ENCODE peak calls at places on chromosomes 3 and 15, in four cellular contexts. L is H1, I is GM12878, T is HCT116. K is an unnamed sample.

GRCh38 chr15:72313881-72314280 is 6.1 kb downstream of the CELF6 start:
- DNase-seq in L (peak), I (no peak), T (no peak), K (no peak)

GRCh38 chr3:42652251-42652610 is 1.3 kb upstream of the ZBTB47 start:
- DNase-seq in L (peak), I (no peak), T (no peak), K (no peak)

GRCh38 chr3:28308196-28308595 is 40.3 kb upstream of the ZCWPW2 start:
- DNase-seq in L (no peak), I (no peak), T (no peak), K (no peak)

GRCh38 chr15:32706704-32707103 is 11.1 kb upstream of the GREM1 start:
- DNase-seq in L (no peak), I (no peak), T (no peak), K (no peak)

GRCh38 chr15:48966595-48967301 is 3.0 kb upstream of the SHC4 start:
- DNase-seq in L (no peak), I (peak), T (no peak), K (no peak)

GRCh38 chr3:1195922-1196321 is 103.1 kb downstream of the CNTN6 start:
- DNase-seq in L (no peak), I (no peak), T (no peak), K (no peak)

GRCh38 chr3:4908066-4908768 is 71.0 kb upstream of the BHLHE40 start:
- DNase-seq in L (no peak), I (no peak), T (no peak), K (no peak)

GRCh38 chr3:30315452-30315851 is 290.9 kb upstream of the TGFBR2 start:
- DNase-seq in L (no peak), I (no peak), T (no peak), K (no peak)

GRCh38 chr3:40355410-40355809 is 31.6 kb upstream of the ENTPD3 start:
- DNase-seq in L (no peak), I (no peak), T (no peak), K (no peak)

GRCh38 chr3:192054881-192055280 is 593.9 kb downstream of the PYDC2 start:
- DNase-seq in L (no peak), I (no peak), T (no peak), K (no peak)

GRCh38 chr15:71256934-71257333 is 141.7 kb downstream of the THSD4 start:
- DNase-seq in L (no peak), I (no peak), T (no peak), K (no peak)

GRCh38 chr15:62985768-62986167 is 56.8 kb upstream of the TPM1 start:
- DNase-seq in L (no peak), I (no peak), T (no peak), K (no peak)

GRCh38 chr3:87206070-87206469 is 21.0 kb upstream of the CHMP2B start:
- DNase-seq in L (no peak), I (no peak), T (no peak), K (no peak)

GRCh38 chr3:151796105-151796705 is 17.7 kb upstream of the AADAC start:
- DNase-seq in L (no peak), I (no peak), T (no peak), K (no peak)

GRCh38 chr3:54547051-54547450 is 380.8 kb downstream of the LRTM1 start:
- DNase-seq in L (no peak), I (no peak), T (no peak), K (no peak)

GRCh38 chr3:54696313-54696712 is 231.5 kb downstream of the LRTM1 start:
- DNase-seq in L (no peak), I (no peak), T (no peak), K (no peak)

GRCh38 chr3:23258110-23258509 is 55.0 kb downstream of the UBE2E2 start:
- DNase-seq in L (no peak), I (no peak), T (no peak), K (no peak)

GRCh38 chr15:39194431-39194830 is 386.4 kb upstream of the THBS1 start:
- DNase-seq in L (no peak), I (no peak), T (no peak), K (no peak)

GRCh38 chr3:143207338-143207961 is 87.9 kb downstream of the CHST2 start:
- DNase-seq in L (no peak), I (peak), T (no peak), K (peak)

GRCh38 chr3:170081079-170081741 is 43.4 kb downstream of the GPR160 start:
- DNase-seq in L (no peak), I (no peak), T (no peak), K (no peak)

GRCh38 chr3:3172627-3173026 is 6.9 kb downstream of the CRBN start:
- DNase-seq in L (no peak), I (no peak), T (no peak), K (no peak)

GRCh38 chr15:71125831-71126453 is 10.7 kb downstream of the THSD4 start:
- DNase-seq in L (no peak), I (no peak), T (no peak), K (peak)

GRCh38 chr3:180447156-180447555 is 154.8 kb upstream of the TTC14 start:
- DNase-seq in L (no peak), I (no peak), T (no peak), K (no peak)

GRCh38 chr3:126487151-126487771 is 11.6 kb upstream of the ZXDC start:
- DNase-seq in L (no peak), I (no peak), T (no peak), K (peak)

GRCh38 chr3:24410861-24411260 is 83.8 kb downstream of the THRB start:
- DNase-seq in L (no peak), I (no peak), T (no peak), K (no peak)

GRCh38 chr3:15164356-15164755 is 41.7 kb upstream of the CAPN7 start:
- DNase-seq in L (no peak), I (no peak), T (no peak), K (no peak)

GRCh38 chr3:47857151-47857550 is 54.2 kb downstream of the DHX30 start:
- DNase-seq in L (no peak), I (no peak), T (no peak), K (no peak)

GRCh38 chr3:184777566-184778356 is 34.2 kb upstream of the VPS8 start:
- DNase-seq in L (peak), I (peak), T (peak), K (peak)

DNA sequence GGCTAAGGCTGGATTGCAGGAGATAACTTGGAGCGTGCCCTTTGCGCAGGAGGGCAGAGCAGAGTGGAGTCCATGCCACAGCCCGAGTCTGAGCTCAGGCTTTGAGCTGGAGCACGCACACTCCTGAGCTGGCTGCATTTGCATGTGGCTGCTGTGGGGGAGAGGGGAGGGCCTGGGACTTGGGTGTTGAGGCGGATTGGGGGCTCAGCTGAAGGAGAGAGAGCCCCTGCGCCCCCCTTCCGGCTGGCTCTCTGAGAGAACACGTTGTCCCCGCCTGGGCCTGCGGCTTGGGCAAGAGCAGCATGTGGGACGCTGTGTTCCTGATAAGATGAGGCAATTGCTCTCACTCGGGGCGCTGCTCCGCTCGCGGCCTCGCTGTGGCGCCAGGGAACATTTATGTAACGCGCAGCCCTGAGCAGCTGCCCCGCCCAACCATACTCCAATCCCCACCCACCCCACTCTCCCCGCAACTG is 39.1 kb downstream of the KLF13 start:
- DNase-seq in L (peak), I (no peak), T (no peak), K (peak)
- TF ChIP-seq EGR1 in L (no peak), I (no peak), T (no peak), K (no peak)

GRCh38 chr15:38054488-38054887 is 120.0 kb downstream of the TMCO5A start:
- DNase-seq in L (no peak), I (no peak), T (no peak), K (no peak)
- TF ChIP-seq EGR1 in L (no peak), I (no peak), T (no peak), K (no peak)

DNA sequence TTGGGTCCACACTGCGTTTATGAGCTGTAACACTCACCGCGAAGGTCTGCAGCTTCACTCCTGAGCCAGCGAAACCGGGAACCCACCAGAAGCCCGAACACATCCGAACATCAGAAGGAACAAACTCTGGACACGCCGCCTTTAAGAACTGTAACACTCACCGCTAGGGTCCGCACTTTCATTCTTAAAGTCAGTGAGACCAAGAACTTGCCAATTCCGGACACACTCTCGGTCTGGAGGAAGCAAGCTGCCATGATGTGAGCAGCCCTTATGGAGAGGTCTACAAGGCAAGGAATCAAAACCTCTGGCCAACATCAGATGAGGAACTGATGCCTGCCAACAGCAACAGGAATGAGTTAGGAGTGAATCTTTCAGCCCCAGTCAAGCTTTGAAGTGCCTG is 62.9 kb downstream of the SLC28A2 start:
- DNase-seq in L (no peak), I (no peak), T (no peak), K (peak)
- TF ChIP-seq EGR1 in L (no peak), I (no peak), T (no peak), K (no peak)

GRCh38 chr3:115708540-115708939 is 85.2 kb downstream of the GAP43 start:
- DNase-seq in L (no peak), I (no peak), T (no peak), K (no peak)

GRCh38 chr3:115706311-115706829 is 83.1 kb downstream of the GAP43 start:
- DNase-seq in L (no peak), I (no peak), T (no peak), K (no peak)

GRCh38 chr3:115710799-115711198 is 87.5 kb downstream of the GAP43 start:
- DNase-seq in L (no peak), I (no peak), T (no peak), K (no peak)

GRCh38 chr3:115709931-115710330 is 86.6 kb downstream of the GAP43 start:
- DNase-seq in L (no peak), I (no peak), T (no peak), K (no peak)

DNA sequence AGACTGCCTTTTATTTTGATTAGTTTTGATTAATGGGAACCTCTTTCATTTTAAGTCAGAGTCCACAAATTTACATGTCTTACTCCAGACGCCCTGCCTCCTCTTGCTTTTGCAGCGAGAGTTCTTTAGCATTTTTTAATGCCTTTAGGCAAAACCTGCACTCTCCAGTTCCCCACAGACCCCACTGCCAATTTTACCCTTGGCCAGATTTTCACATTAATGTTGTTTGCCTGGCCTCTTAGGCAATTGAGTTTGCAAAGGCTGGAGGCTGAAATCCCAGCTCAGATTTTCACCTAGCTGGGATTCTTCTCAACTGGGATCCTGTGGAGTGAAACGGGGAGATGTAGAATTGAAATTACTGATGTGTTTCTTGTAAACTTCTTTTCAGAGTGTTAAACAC is 85.8 kb downstream of the GAP43 start:
- DNase-seq in L (no peak), I (no peak), T (no peak), K (no peak)
- TF ChIP-seq EGR1 in L (no peak), I (no peak), T (no peak), K (no peak)

DNA sequence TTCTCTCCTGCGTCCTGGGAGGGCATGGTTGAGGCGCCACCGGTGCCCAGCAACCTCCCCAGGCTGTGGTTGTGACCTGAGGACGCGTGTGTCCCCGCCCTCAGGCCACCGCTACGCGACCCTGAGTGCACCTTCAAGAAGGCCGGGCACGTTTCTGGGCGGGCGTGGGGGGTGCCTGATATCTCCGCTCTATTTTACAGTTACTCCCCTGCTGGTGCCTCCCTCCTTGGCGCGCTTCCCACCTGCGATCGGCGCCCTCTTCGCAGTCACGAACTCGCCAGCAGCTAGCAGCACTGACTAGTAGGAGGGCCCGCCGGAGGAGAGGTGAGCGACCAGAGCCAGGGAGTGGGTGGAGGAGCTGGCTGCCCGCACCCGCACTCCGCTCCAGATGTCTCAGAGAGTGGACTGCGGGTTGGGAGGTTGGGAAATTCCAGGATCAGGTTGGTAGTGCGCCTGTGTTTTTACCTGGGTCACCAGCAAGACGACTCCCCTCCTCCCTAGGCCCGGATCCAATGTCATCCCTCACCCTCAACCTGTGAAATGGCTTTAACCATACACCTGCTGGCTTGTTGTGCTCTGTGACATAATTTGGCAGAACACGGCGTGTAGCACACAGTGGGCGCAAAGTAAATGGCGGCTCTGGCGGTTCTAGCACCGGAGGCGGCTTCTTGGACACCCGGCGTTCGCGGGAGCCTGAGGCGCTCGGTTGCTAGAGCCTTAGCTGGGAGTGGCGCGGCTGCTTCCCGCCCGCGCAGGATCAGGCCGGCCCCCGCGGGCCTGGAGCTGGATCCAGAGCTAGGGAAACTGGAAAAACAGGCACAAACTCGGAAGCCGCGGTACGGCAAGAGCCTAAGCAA is 43.4 kb upstream of the POLG start:
- DNase-seq in L (no peak), I (no peak), T (no peak), K (no peak)
- TF ChIP-seq EGR1 in L (no peak), I (no peak), T (no peak), K (no peak)

GRCh38 chr3:33440328-33440577 is at the start of gene UBP1:
- DNase-seq in L (no peak), I (no peak), T (no peak), K (no peak)
- TF ChIP-seq EGR1 in L (peak), I (peak), T (peak), K (peak)

GRCh38 chr3:49652218-49652921 is 21.8 kb upstream of the APEH start:
- DNase-seq in L (no peak), I (no peak), T (no peak), K (no peak)

GRCh38 chr3:49654176-49654825 is 19.9 kb upstream of the APEH start:
- DNase-seq in L (no peak), I (no peak), T (no peak), K (no peak)

GRCh38 chr3:49653636-49654035 is 20.5 kb upstream of the APEH start:
- DNase-seq in L (no peak), I (no peak), T (no peak), K (no peak)

GRCh38 chr3:49654955-49655556 is 19.1 kb upstream of the APEH start:
- DNase-seq in L (no peak), I (no peak), T (no peak), K (no peak)

DNA sequence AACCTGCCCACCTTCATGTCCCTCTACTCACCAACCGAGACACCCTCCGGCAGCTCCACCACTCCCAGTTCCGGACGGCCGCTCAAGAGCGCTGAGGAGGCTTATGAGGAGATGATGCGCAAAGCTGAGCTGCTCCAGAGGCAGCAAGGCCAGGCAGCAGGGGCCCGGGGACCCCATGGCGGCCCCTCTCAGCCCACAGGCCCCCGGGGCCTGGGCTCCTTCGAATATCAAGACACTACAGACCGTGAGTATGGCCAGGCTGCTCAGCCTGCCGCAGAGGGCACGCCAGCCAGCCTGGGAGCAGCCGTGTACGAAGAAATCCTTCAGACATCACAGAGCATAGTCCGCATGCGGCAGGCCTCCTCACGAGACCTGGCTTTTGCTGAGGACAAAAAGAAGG is 21.1 kb upstream of the APEH start:
- DNase-seq in L (no peak), I (no peak), T (no peak), K (no peak)
- TF ChIP-seq EGR1 in L (no peak), I (no peak), T (no peak), K (no peak)